ENCODE peak calls at places on chromosomes 11 and 22, in seven cellular contexts. R is neural crest cell, J is HFFc6, O is cardiac muscle cell, E is mammary epithelial cell, B is chondrocyte, C is Peyer's patch. U is an unnamed sample.

GRCh38 chr22:23207786-23208325 is 27.5 kb downstream of the BCR start:
- DNase-seq in R (no peak), J (no peak), O (no peak), E (no peak), B (no peak), C (peak; percentile 68), U (no peak)

GRCh38 chr11:47433991-47434786 is 8.0 kb upstream of the PSMC3 start:
- DNase-seq in R (no peak), J (peak; percentile 31), O (no peak), E (no peak), B (no peak), C (no peak), U (no peak)

GRCh38 chr11:68541983-68542382 is 81.4 kb downstream of the PPP6R3 start:
- DNase-seq in R (no peak), J (no peak), O (no peak), E (no peak), B (no peak), C (no peak), U (no peak)

GRCh38 chr22:34579519-34579918 is 486.4 kb upstream of the ISX start:
- DNase-seq in R (no peak), J (no peak), O (no peak), E (peak; percentile 3), B (no peak), C (no peak), U (no peak)

GRCh38 chr11:116697639-116698038 is 75.1 kb downstream of the BUD13 start:
- DNase-seq in R (no peak), J (no peak), O (no peak), E (no peak), B (peak; percentile 32), C (peak; percentile 28), U (no peak)

GRCh38 chr11:16883179-16883578 is 131.0 kb downstream of the PLEKHA7 start:
- DNase-seq in R (no peak), J (no peak), O (peak; percentile 39), E (peak; percentile 86), B (no peak), C (peak; percentile 51), U (no peak)

GRCh38 chr11:118572914-118573550 is 823 bp downstream of the ARCN1 start:
- DNase-seq in R (no peak), J (peak; percentile 49), O (no peak), E (peak; percentile 59), B (no peak), C (no peak), U (no peak)

GRCh38 chr11:9664276-9665171 is 647 bp downstream of the SWAP70 start:
- DNase-seq in R (peak; percentile 6), J (peak; percentile 11), O (peak; percentile 26), E (peak; percentile 51), B (no peak), C (peak; percentile 83), U (no peak)

GRCh38 chr11:57349491-57350274 is 11.5 kb downstream of the P2RX3 start:
- DNase-seq in R (peak; percentile 86), J (no peak), O (peak; percentile 76), E (no peak), B (no peak), C (peak; percentile 89), U (peak; percentile 91)

GRCh38 chr11:115872418-115872817 is 368.2 kb upstream of the CADM1 start:
- DNase-seq in R (no peak), J (no peak), O (no peak), E (no peak), B (no peak), C (no peak), U (no peak)

GRCh38 chr11:10029386-10030121 is 264.5 kb downstream of the SBF2 start:
- DNase-seq in R (no peak), J (no peak), O (no peak), E (no peak), B (no peak), C (no peak), U (no peak)

GRCh38 chr11:134488913-134489312 is 76.9 kb upstream of the B3GAT1 start:
- DNase-seq in R (no peak), J (no peak), O (no peak), E (no peak), B (no peak), C (no peak), U (no peak)

GRCh38 chr11:46331653-46331984 is 15.6 kb upstream of the DGKZ start:
- DNase-seq in R (no peak), J (no peak), O (no peak), E (no peak), B (no peak), C (no peak), U (no peak)

GRCh38 chr11:8545698-8546366 is 48.2 kb downstream of the STK33 start:
- DNase-seq in R (no peak), J (no peak), O (no peak), E (peak; percentile 2), B (no peak), C (no peak), U (no peak)

GRCh38 chr11:124988063-124988462 is 34.1 kb downstream of the CCDC15 start:
- DNase-seq in R (no peak), J (no peak), O (no peak), E (no peak), B (no peak), C (no peak), U (no peak)

GRCh38 chr11:15742626-15743243 is 613.6 kb downstream of the SOX6 start:
- DNase-seq in R (no peak), J (no peak), O (no peak), E (peak; percentile 9), B (no peak), C (no peak), U (no peak)

GRCh38 chr11:23976776-23977380 is 520.0 kb upstream of the LUZP2 start:
- DNase-seq in R (no peak), J (no peak), O (no peak), E (no peak), B (no peak), C (no peak), U (no peak)

GRCh38 chr11:14643697-14644395 is at the start of gene PDE3B:
- DNase-seq in R (peak; percentile 73), J (no peak), O (peak; percentile 91), E (peak; percentile 36), B (peak; percentile 79), C (peak; percentile 93), U (peak; percentile 81)

GRCh38 chr11:104164028-104164520 is at the start of gene PDGFD:
- DNase-seq in R (peak; percentile 65), J (peak; percentile 10), O (peak; percentile 91), E (peak; percentile 67), B (peak; percentile 67), C (peak; percentile 72), U (peak; percentile 67)

GRCh38 chr11:104159356-104159755 is 4.6 kb downstream of the PDGFD start:
- DNase-seq in R (no peak), J (no peak), O (no peak), E (no peak), B (no peak), C (no peak), U (no peak)

GRCh38 chr11:104161751-104162450 is 2.0 kb downstream of the PDGFD start:
- DNase-seq in R (no peak), J (no peak), O (no peak), E (no peak), B (no peak), C (no peak), U (no peak)

GRCh38 chr11:104165014-104165413 is 1.1 kb upstream of the PDGFD start:
- DNase-seq in R (no peak), J (no peak), O (no peak), E (no peak), B (no peak), C (no peak), U (no peak)

GRCh38 chr11:104163100-104164027 is 583 bp downstream of the PDGFD start:
- DNase-seq in R (peak; percentile 16), J (peak; percentile 1), O (peak; percentile 59), E (peak; percentile 35), B (no peak), C (no peak), U (no peak)
- TF ChIP-seq CTCF in R (no peak), J (no peak), O (peak; percentile 25), E (no peak), B (no peak), C (no peak), U (no peak)

GRCh38 chr22:38303974-38304373 is 13.3 kb downstream of the CSNK1E start:
- DNase-seq in R (no peak), J (no peak), O (no peak), E (no peak), B (no peak), C (no peak), U (no peak)

GRCh38 chr22:38308791-38309498 is 8.3 kb downstream of the CSNK1E start:
- DNase-seq in R (no peak), J (no peak), O (no peak), E (no peak), B (no peak), C (no peak), U (no peak)

GRCh38 chr22:38302906-38303305 is 14.3 kb downstream of the CSNK1E start:
- DNase-seq in R (no peak), J (no peak), O (no peak), E (no peak), B (no peak), C (no peak), U (no peak)

GRCh38 chr22:38304526-38304925 is 12.7 kb downstream of the CSNK1E start:
- DNase-seq in R (no peak), J (no peak), O (no peak), E (no peak), B (no peak), C (no peak), U (peak; percentile 59)

GRCh38 chr22:38305481-38306448 is 11.5 kb downstream of the CSNK1E start:
- DNase-seq in R (no peak), J (no peak), O (no peak), E (peak; percentile 63), B (no peak), C (peak; percentile 74), U (no peak)
- TF ChIP-seq CTCF in R (no peak), J (peak; percentile 21), O (no peak), E (no peak), B (peak; percentile 11), C (no peak), U (no peak)

GRCh38 chr11:20609727-20610707 is 10.6 kb downstream of the SLC6A5 start:
- DNase-seq in R (peak; percentile 93), J (peak; percentile 41), O (peak; percentile 90), E (peak; percentile 79), B (no peak), C (peak; percentile 79), U (peak; percentile 97)
- TF ChIP-seq CTCF in R (peak; percentile 93), J (peak; percentile 97), O (peak; percentile 97), E (peak; percentile 85), B (peak; percentile 88), C (peak; percentile 68), U (peak; percentile 99)

GRCh38 chr22:29056472-29056871 is 5.2 kb downstream of the C22orf31 start:
- DNase-seq in R (no peak), J (no peak), O (no peak), E (no peak), B (no peak), C (peak; percentile 14), U (no peak)

GRCh38 chr22:29062286-29062949 is 787 bp upstream of the C22orf31 start:
- DNase-seq in R (no peak), J (no peak), O (peak; percentile 35), E (peak; percentile 38), B (no peak), C (peak; percentile 23), U (no peak)

GRCh38 chr22:29061773-29062172 is at the start of gene C22orf31:
- DNase-seq in R (no peak), J (no peak), O (no peak), E (no peak), B (no peak), C (no peak), U (no peak)

GRCh38 chr22:29060931-29061330 is 700 bp downstream of the C22orf31 start:
- DNase-seq in R (no peak), J (no peak), O (no peak), E (no peak), B (no peak), C (peak; percentile 9), U (no peak)

GRCh38 chr22:29060251-29060650 is 1.4 kb downstream of the C22orf31 start:
- DNase-seq in R (no peak), J (no peak), O (no peak), E (no peak), B (no peak), C (peak; percentile 23), U (no peak)
- TF ChIP-seq CTCF in R (no peak), J (no peak), O (no peak), E (no peak), B (no peak), C (no peak), U (no peak)

U was measured in glutamatergic neuron.